ENCODE peak calls at places on chromosomes 1 and 21, in six cellular contexts. P is fibroblast of lung, G is colonic mucosa, Z is uterus, Q is heart left ventricle, D is left ventricle myocardium inferior. U is an unnamed sample.

GRCh38 chr1:164263540-164263939 is 295.4 kb upstream of the PBX1 start:
- DNase-seq in G (no peak), D (no peak), P (no peak), Q (no peak), Z (no peak), U (no peak)

GRCh38 chr1:234631721-234632125 is 21.7 kb upstream of the IRF2BP2 start:
- DNase-seq in Q (no peak), D (no peak), P (peak), G (peak), Z (no peak), U (no peak)

GRCh38 chr1:4587721-4588120 is 66.7 kb upstream of the AJAP1 start:
- DNase-seq in Q (no peak), P (no peak), G (no peak), D (no peak), Z (no peak), U (no peak)

GRCh38 chr1:113391643-113392271 is 1.4 kb downstream of the MAGI3 start:
- DNase-seq in Z (no peak), Q (no peak), G (peak), P (no peak), D (no peak), U (no peak)

GRCh38 chr21:37587635-37588177 is 221.1 kb downstream of the DYRK1A start:
- DNase-seq in P (no peak), Q (no peak), Z (no peak), D (no peak), G (no peak), U (no peak)

GRCh38 chr21:45591619-45592207 is 49.5 kb upstream of the SLC19A1 start:
- DNase-seq in G (no peak), Q (no peak), D (no peak), Z (no peak), P (no peak), U (no peak)

GRCh38 chr1:175725684-175726083 is 17.7 kb downstream of the TNR start:
- DNase-seq in Q (no peak), Z (no peak), D (no peak), P (peak), G (no peak), U (no peak)

GRCh38 chr1:36583980-36584805 is 101.5 kb upstream of the CSF3R start:
- DNase-seq in G (no peak), Z (no peak), D (no peak), P (no peak), Q (no peak), U (no peak)

GRCh38 chr1:1091344-1092148 is 17.4 kb upstream of the RNF223 start:
- DNase-seq in Q (no peak), D (peak), P (no peak), G (no peak), Z (no peak), U (no peak)

GRCh38 chr1:151059342-151060240 is at the start of gene CDC42SE1:
- DNase-seq in G (peak), P (peak), Q (peak), Z (peak), D (peak), U (peak)

GRCh38 chr1:24793762-24794161 is 48.5 kb downstream of the CLIC4 start:
- DNase-seq in Q (no peak), G (no peak), Z (no peak), D (no peak), P (peak), U (no peak)
- H3K27ac ChIP-seq in Q (peak), G (no peak), Z (peak), D (peak), P (peak), U (peak)

DNA sequence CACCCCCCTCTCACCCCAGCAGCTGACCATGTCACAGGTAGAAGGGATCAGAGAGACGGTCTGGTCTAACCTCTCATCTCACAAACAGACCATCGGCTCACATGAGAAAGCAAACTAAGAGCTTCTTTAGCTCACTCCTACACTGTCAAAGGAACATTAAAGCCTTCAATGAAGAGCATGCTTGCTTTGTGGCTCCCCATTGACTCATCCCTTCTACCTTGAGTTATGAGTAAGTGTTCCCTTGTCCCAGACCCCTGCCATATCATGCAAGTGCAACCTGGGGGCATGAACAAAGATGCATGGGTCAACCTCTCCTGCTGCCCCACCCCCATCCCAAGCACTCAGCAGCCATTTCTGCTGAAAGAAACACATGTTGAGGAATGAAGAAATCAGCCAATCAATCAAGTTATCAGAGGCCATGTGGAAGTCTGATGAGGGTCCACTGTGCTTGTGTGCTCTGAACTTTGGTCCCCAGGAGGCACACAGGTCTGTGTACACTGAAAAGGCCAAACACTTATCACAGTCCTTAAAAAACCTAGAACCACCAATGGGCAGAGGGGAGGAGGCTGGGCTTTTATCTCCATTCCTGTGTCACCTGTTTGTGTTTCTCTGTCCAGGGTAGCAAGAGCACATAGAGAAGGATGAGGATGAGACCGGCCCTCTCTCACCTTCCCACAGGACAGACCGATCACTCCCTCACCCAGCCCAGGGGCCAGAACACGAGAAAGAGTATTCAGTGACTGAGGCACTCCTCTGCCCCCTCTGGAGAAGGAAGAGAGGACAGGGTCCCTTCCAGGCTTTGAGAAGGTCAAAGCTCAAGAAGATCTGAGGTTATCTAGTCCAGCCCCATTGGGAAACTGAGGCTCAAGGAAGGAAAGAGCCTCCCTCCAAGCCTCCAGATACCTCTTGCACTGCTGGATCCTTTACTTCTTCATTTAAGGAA is 9.5 kb downstream of the ETNK2 start:
- DNase-seq in D (no peak), Z (no peak), Q (no peak), P (no peak), G (no peak), U (no peak)
- TF ChIP-seq CTCF in D (no peak), Z (no peak), Q (no peak), P (no peak), G (no peak), U (no peak)

GRCh38 chr1:70231474-70231873 is 10.3 kb downstream of the SRSF11 start:
- DNase-seq in D (no peak), P (no peak), G (no peak), Q (no peak), Z (no peak), U (no peak)
- H3K4me3 ChIP-seq in D (no peak), P (no peak), G (no peak), Q (no peak), Z (no peak), U (no peak)

GRCh38 chr1:168224991-168225390 is 813 bp upstream of the SFT2D2 start:
- DNase-seq in G (no peak), Q (no peak), Z (no peak), P (no peak), D (no peak), U (no peak)
- H3K27ac ChIP-seq in G (no peak), Q (no peak), Z (no peak), P (no peak), D (no peak), U (no peak)

U was measured in right atrium auricular region.